ENCODE peak calls at places on chromosome 14, in eight cellular contexts. J, Z, U, N, D, B, S and F are unnamed samples.

GRCh38 chr14:70339970-70340369 is 19.5 kb downstream of the COX16 start:
- DNase-seq in U (no peak), J (no peak), N (no peak), D (no peak), B (no peak), Z (no peak), S (no peak), F (no peak)

GRCh38 chr14:71321556-71322315 is 414.5 kb downstream of the PCNX1 start:
- DNase-seq in N (peak; percentile 79), D (no peak), Z (peak; percentile 74), B (no peak), S (no peak), J (peak; percentile 80), U (peak; percentile 13), F (peak; percentile 20)

GRCh38 chr14:56333361-56334279 is 215.4 kb downstream of the PELI2 start:
- DNase-seq in D (no peak), N (peak; percentile 61), B (no peak), Z (peak; percentile 92), S (no peak), J (peak; percentile 73), U (no peak), F (no peak)

GRCh38 chr14:58077621-58078020 is 74.4 kb downstream of the ARMH4 start:
- DNase-seq in N (peak; percentile 21), Z (peak; percentile 35), D (no peak), J (peak; percentile 94), S (no peak), B (no peak), U (no peak), F (no peak)

GRCh38 chr14:78983126-78983525 is 813.0 kb downstream of the NRXN3 start:
- DNase-seq in B (no peak), Z (peak; percentile 32), U (no peak), D (no peak), S (no peak), N (peak; percentile 15), J (no peak), F (no peak)

GRCh38 chr14:20019257-20019865 is at the start of gene OR4K14:
- DNase-seq in S (no peak), J (no peak), Z (no peak), U (no peak), D (no peak), N (no peak), B (no peak), F (no peak)

GRCh38 chr14:30985796-30986195 is 39.7 kb upstream of the AP4S1 start:
- DNase-seq in N (no peak), U (no peak), S (no peak), J (no peak), D (no peak), Z (no peak), B (no peak), F (no peak)

GRCh38 chr14:55921516-55921915 is 196.7 kb upstream of the PELI2 start:
- DNase-seq in U (no peak), D (no peak), S (no peak), N (no peak), Z (no peak), B (no peak), J (no peak), F (no peak)

GRCh38 chr14:59912443-59912842 is 7.5 kb upstream of the LRRC9 start:
- DNase-seq in D (no peak), N (no peak), Z (no peak), B (no peak), J (no peak), S (no peak), U (no peak), F (no peak)

GRCh38 chr14:100841445-100842403 is 15.8 kb downstream of the MEG3 start:
- DNase-seq in D (no peak), B (no peak), Z (no peak), U (no peak), S (no peak), N (no peak), J (no peak), F (no peak)

GRCh38 chr14:100384277-100384676 is 61.1 kb downstream of the SLC25A47 start:
- DNase-seq in N (no peak), D (no peak), J (no peak), U (no peak), Z (no peak), B (no peak), S (no peak), F (no peak)